ENCODE peak calls at places on chromosomes 16 and 17, in nine cellular contexts. V, H, X, C, D, B, R, Z and P are unnamed samples.

GRCh38 chr16:3187798-3188674 is at the start of gene OR1F1:
- DNase-seq in R (peak), V (no peak), B (no peak), C (peak), H (no peak), D (no peak), X (no peak), Z (no peak), P (no peak)

GRCh38 chr16:67734731-67735201 is 15.7 kb upstream of the GFOD2 start:
- DNase-seq in X (no peak), H (no peak), B (no peak), Z (no peak), D (no peak), C (no peak), R (no peak), V (no peak), P (no peak)

GRCh38 chr17:77861133-77861695 is 97.3 kb upstream of the TNRC6C start:
- DNase-seq in V (no peak), R (no peak), D (no peak), Z (no peak), X (no peak), B (no peak), C (no peak), H (no peak), P (no peak)

GRCh38 chr16:68081796-68082567 is 3.2 kb upstream of the NFATC3 start:
- DNase-seq in V (no peak), R (no peak), H (peak), D (no peak), X (no peak), B (no peak), C (no peak), Z (no peak), P (no peak)

GRCh38 chr16:84199861-84200260 is 8.9 kb downstream of the ADAD2 start:
- DNase-seq in C (no peak), Z (no peak), R (no peak), H (no peak), B (no peak), V (peak), D (peak), X (no peak), P (no peak)

GRCh38 chr16:81485824-81486554 is 41.4 kb downstream of the CMIP start:
- DNase-seq in V (no peak), C (no peak), R (no peak), B (no peak), X (no peak), D (no peak), H (no peak), Z (no peak), P (no peak)

GRCh38 chr16:87874639-87875472 is 5.5 kb upstream of the SLC7A5 start:
- DNase-seq in X (no peak), D (no peak), C (no peak), H (no peak), B (no peak), V (no peak), Z (no peak), R (no peak), P (no peak)

GRCh38 chr16:66434619-66435430 is 7.7 kb downstream of the BEAN1 start:
- DNase-seq in D (no peak), V (no peak), B (no peak), Z (no peak), R (no peak), C (no peak), X (no peak), H (no peak), P (no peak)

GRCh38 chr17:33459078-33459940 is 166.2 kb upstream of the ASIC2 start:
- DNase-seq in H (no peak), X (no peak), Z (no peak), V (no peak), D (no peak), C (no peak), B (no peak), R (no peak), P (no peak)
- TF ChIP-seq EP300 in H (no peak), X (no peak), Z (no peak), V (no peak), D (no peak), C (no peak), B (no peak), R (no peak), P (no peak)

DNA sequence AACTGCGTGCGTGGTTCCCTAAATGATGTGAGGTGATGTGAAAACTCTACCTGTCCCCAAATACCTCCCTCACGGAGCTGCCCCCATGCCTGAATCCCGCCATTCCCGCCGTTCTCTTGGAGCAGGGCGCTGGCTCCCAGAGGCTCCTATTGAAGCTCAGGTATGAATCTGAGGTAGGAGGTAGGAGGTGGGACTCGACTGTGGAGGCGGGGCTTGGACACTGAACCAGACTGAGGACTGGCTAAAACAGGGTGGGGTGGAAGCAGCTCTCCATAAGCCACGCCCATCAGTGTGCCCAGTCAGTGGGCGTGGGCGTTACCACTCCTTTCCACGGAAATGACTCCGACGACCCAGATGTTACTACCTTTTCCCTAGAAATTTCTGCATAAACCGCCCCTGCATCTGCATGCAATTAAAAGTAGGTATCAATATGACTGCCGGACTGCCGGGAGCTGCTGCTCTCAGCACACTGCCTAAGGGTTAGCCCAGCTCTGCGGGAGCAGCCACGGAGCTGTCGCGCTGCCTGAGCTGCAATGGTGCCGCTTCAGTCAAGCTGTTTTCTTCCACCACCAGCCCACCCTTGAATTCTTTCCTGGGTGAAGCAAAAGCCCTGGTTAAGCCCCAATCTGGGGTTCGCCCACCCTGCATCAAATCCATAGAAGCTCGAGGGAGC is 41.0 kb downstream of the FOXL1 start:
- DNase-seq in H (no peak), X (no peak), V (no peak), C (peak), D (peak), R (no peak), Z (no peak), B (no peak), P (no peak)
- TF ChIP-seq EP300 in H (no peak), X (no peak), V (no peak), C (no peak), D (no peak), R (no peak), Z (no peak), B (no peak), P (no peak)

GRCh38 chr16:72860726-72861562 is 187.0 kb downstream of the ZFHX3 start:
- DNase-seq in B (no peak), R (no peak), H (no peak), X (no peak), V (no peak), C (no peak), Z (no peak), D (no peak), P (no peak)

GRCh38 chr16:72858611-72859493 is 189.1 kb downstream of the ZFHX3 start:
- DNase-seq in C (no peak), H (no peak), R (peak), X (no peak), V (no peak), D (no peak), B (no peak), Z (no peak), P (no peak)

GRCh38 chr16:72862090-72862489 is 185.8 kb downstream of the ZFHX3 start:
- DNase-seq in V (no peak), X (no peak), Z (no peak), H (no peak), C (no peak), D (no peak), R (no peak), B (no peak), P (no peak)

GRCh38 chr16:72857841-72858594 is 189.9 kb downstream of the ZFHX3 start:
- DNase-seq in R (no peak), D (no peak), Z (no peak), V (no peak), H (no peak), X (no peak), C (no peak), B (no peak), P (no peak)

GRCh38 chr16:72859581-72859980 is 188.3 kb downstream of the ZFHX3 start:
- DNase-seq in B (no peak), Z (no peak), H (no peak), V (no peak), C (no peak), R (no peak), X (no peak), D (no peak), P (no peak)
- TF ChIP-seq EP300 in B (no peak), Z (no peak), H (no peak), V (no peak), C (no peak), R (no peak), X (no peak), D (no peak), P (no peak)

DNA sequence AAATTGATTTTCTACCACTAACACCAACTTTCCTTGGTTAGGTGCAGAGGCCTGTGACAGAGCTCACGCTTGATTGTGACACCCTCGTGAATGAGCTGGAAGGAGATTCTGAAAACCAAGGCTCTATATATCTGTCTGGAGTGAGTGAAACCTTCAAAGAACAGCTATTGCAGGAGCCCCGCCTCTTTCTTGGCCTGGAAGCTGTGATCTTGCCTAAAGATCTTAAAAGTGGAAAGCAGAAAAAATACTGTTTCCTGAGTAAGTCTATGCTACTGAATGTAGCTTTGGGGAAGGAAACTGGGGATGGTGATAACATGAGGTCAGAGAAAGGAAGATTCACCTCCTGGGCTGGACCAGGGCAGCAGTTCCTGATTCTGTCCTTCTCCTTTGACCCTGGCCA is 38.3 kb downstream of the REXO5 start:
- DNase-seq in Z (no peak), X (no peak), C (no peak), H (no peak), V (no peak), R (no peak), D (no peak), B (no peak), P (no peak)
- TF ChIP-seq EP300 in Z (no peak), X (no peak), C (no peak), H (no peak), V (no peak), R (no peak), D (no peak), B (no peak), P (no peak)

DNA sequence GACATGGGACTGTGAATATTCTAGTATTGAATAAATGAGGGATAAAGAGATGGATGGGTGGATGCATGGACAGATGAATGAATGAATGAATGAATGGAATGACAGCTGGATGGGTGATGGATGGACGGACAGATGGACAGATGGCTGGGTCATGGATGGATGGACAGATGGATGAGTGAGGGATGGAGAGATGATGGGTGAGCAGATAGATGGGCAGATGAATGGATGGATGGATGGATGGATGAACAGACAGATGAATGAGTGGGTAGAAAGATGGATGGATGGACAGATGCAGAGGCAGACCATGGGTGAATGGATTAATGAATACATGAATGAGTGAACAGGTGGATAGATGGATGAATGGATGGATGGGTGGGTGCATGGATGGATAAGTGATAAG is 96.7 kb downstream of the MYH11 start:
- DNase-seq in D (no peak), H (no peak), C (no peak), X (no peak), B (no peak), R (no peak), Z (no peak), V (no peak), P (no peak)
- TF ChIP-seq EP300 in D (no peak), H (no peak), C (no peak), X (no peak), B (no peak), R (no peak), Z (no peak), V (no peak), P (no peak)

DNA sequence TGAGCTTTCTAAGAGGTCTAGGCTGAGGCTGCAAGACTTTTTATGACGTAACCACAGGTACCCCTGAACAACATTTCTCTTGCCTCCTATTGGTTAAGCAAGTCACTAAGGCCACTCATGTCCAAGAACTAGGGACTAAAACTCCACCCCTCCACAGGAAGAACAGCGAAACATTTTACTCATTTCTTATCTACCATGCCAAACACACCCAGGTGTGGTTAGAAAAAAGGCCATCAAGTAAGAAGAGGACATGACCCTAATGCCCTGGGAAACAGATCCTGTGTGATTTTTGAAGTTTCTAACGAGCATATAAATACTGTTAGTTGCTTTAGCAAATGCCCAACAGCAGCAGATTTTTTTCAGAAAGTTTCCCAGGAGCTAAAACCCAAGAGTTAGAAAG is 282.4 kb upstream of the DYNLRB2 start:
- DNase-seq in Z (no peak), D (no peak), C (no peak), H (no peak), X (no peak), R (no peak), V (no peak), B (no peak), P (no peak)
- TF ChIP-seq EP300 in Z (no peak), D (no peak), C (no peak), H (no peak), X (no peak), R (no peak), V (no peak), B (no peak), P (no peak)

DNA sequence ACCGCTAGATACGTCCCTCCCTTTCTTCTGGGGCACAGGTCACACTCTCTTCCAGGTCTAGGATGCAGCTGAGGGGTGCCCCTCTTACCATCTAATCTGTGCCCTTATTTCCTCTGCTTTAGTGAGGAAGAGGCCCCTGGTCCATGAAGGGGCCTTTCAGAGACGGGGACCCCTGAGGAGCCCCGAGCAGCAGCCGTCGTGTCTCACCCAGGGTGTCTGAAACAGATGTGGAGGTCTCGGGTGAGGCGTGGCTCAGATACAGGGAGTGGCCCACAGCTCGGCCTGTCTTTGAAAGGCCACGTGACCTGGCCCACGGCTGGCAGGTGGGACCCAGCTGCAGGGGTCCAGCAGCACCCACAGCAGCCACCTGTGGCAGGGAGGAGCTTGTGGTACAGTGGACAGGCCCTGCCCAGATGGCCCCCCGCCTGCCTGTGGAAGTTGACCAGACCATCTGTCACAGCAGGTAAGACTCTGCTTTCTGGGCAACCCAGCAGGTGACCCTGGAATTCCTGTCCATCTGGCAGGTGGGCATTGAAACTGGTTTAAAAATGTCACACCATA is 15.6 kb downstream of the SCGB1C2 start:
- DNase-seq in D (no peak), H (no peak), Z (no peak), X (no peak), V (peak), R (no peak), B (peak), C (no peak), P (no peak)
- TF ChIP-seq EP300 in D (no peak), H (no peak), Z (no peak), X (no peak), V (no peak), R (no peak), B (no peak), C (no peak), P (no peak)